ENCODE peak calls at places on chromosome 13, in nine cellular contexts. I, T, P, V, F, Y, E, J and H are unnamed samples.

GRCh38 chr13:35808846-35809245 is 322.3 kb downstream of the DCLK1 start:
- DNase-seq in Y (no peak), T (no peak), P (no peak), F (no peak), V (no peak), I (no peak), J (no peak), E (no peak), H (no peak)

GRCh38 chr13:51781246-51782022 is 22.5 kb downstream of the DHRS12 start:
- DNase-seq in J (no peak), T (no peak), E (no peak), P (peak), F (peak), Y (peak), V (no peak), I (no peak), H (peak)

GRCh38 chr13:96527497-96527896 is 437.6 kb downstream of the HS6ST3 start:
- DNase-seq in E (no peak), Y (no peak), F (no peak), T (no peak), V (no peak), I (no peak), J (no peak), P (no peak), H (no peak)

GRCh38 chr13:47306991-47307390 is 410.1 kb upstream of the HTR2A start:
- DNase-seq in V (no peak), E (no peak), J (no peak), Y (peak), I (no peak), T (no peak), F (no peak), P (no peak), H (no peak)

GRCh38 chr13:22061371-22061805 is 390.5 kb downstream of the FGF9 start:
- DNase-seq in Y (no peak), I (no peak), V (no peak), E (no peak), T (no peak), P (no peak), J (no peak), F (no peak), H (no peak)

GRCh38 chr13:30818323-30818960 is 83.1 kb downstream of the ALOX5AP start:
- DNase-seq in J (no peak), E (peak), I (no peak), T (no peak), P (peak), F (peak), Y (peak), V (no peak), H (no peak)

GRCh38 chr13:35165205-35165604 is 223.1 kb downstream of the NBEA start:
- DNase-seq in J (no peak), P (no peak), F (no peak), T (no peak), Y (no peak), I (no peak), V (no peak), E (no peak), H (no peak)

GRCh38 chr13:30224732-30225131 is 82.6 kb downstream of the KATNAL1 start:
- DNase-seq in F (peak), Y (peak), I (no peak), J (no peak), T (no peak), E (no peak), V (no peak), P (peak), H (no peak)

GRCh38 chr13:99421271-99421670 is 80.0 kb upstream of the TM9SF2 start:
- DNase-seq in I (no peak), P (no peak), J (no peak), T (no peak), E (no peak), Y (no peak), V (no peak), F (no peak), H (peak)

GRCh38 chr13:77697208-77698103 is at the start of gene SLAIN1:
- DNase-seq in P (no peak), T (peak), E (peak), I (no peak), F (peak), Y (peak), V (peak), J (peak), H (peak)

GRCh38 chr13:103931396-103931795 is 865.2 kb upstream of the SLC10A2 start:
- DNase-seq in P (no peak), I (no peak), V (no peak), J (no peak), F (no peak), E (no peak), Y (no peak), T (no peak), H (no peak)

GRCh38 chr13:73416093-73416492 is 357.3 kb downstream of the KLF5 start:
- DNase-seq in E (peak), F (peak), I (no peak), T (no peak), P (no peak), J (no peak), Y (no peak), V (no peak), H (no peak)

GRCh38 chr13:51846756-51847155 is 1.8 kb upstream of the TMEM272 start:
- DNase-seq in I (no peak), F (no peak), T (no peak), J (no peak), P (no peak), E (no peak), V (no peak), Y (no peak), H (no peak)

GRCh38 chr13:29892149-29892548 is 41.7 kb upstream of the UBL3 start:
- DNase-seq in V (no peak), E (no peak), Y (no peak), F (no peak), T (no peak), P (no peak), J (no peak), I (no peak), H (no peak)

GRCh38 chr13:111521691-111522229 is 201.3 kb downstream of the TEX29 start:
- DNase-seq in P (no peak), T (no peak), E (no peak), V (no peak), Y (no peak), J (no peak), I (no peak), F (no peak), H (no peak)

GRCh38 chr13:111961236-111961635 is 105.7 kb upstream of the SOX1 start:
- DNase-seq in E (no peak), I (no peak), Y (no peak), J (no peak), V (no peak), F (no peak), T (no peak), P (no peak), H (no peak)

GRCh38 chr13:66860868-66861447 is 369.2 kb downstream of the PCDH9 start:
- DNase-seq in T (no peak), Y (no peak), J (no peak), E (no peak), V (no peak), I (no peak), P (no peak), F (no peak), H (no peak)

GRCh38 chr13:68636784-68637183 is 1406.6 kb upstream of the PCDH9 start:
- DNase-seq in Y (no peak), T (no peak), F (no peak), I (no peak), J (no peak), V (no peak), E (no peak), P (no peak), H (no peak)

GRCh38 chr13:103833453-103833852 is 767.2 kb upstream of the SLC10A2 start:
- DNase-seq in V (no peak), P (no peak), F (no peak), Y (no peak), J (no peak), T (no peak), E (no peak), I (no peak), H (no peak)

GRCh38 chr13:47119568-47120080 is 222.8 kb upstream of the HTR2A start:
- DNase-seq in P (no peak), J (no peak), Y (peak), E (no peak), V (no peak), F (peak), T (no peak), I (no peak), H (no peak)

GRCh38 chr13:36724141-36724540 is 50.3 kb downstream of the SERTM1 start:
- DNase-seq in J (no peak), F (no peak), I (no peak), T (no peak), Y (no peak), E (no peak), V (no peak), P (no peak), H (no peak)

GRCh38 chr13:110799246-110800236 is 86.0 kb downstream of the ING1 start:
- DNase-seq in I (peak), P (no peak), V (peak), T (peak), J (no peak), F (peak), E (peak), Y (peak), H (no peak)

GRCh38 chr13:76812206-76812882 is 73.9 kb downstream of the KCTD12 start:
- DNase-seq in E (peak), Y (no peak), F (no peak), P (no peak), T (peak), V (peak), I (peak), J (no peak), H (peak)

GRCh38 chr13:114025432-114026127 is 51.7 kb upstream of the C13orf46 start:
- DNase-seq in I (no peak), J (no peak), E (peak), T (no peak), Y (peak), P (no peak), V (no peak), F (no peak), H (peak)